ENCODE peak calls at places on chromosomes 3 and 15, in ten cellular contexts. P is HCT116, C is IMR-90, Y is stomach, K is A549, X is HepG2, B is suprapubic skin, A is heart left ventricle, Z is uterus, W is ovary. S is an unnamed sample. For H3K4me1, the result is how much of the 10 kb centered on the place peaks cover.

GRCh38 chr3:112394008-112394616 is 61.2 kb downstream of the CD200 start:
- DNase-seq in P (no peak), C (peak), Y (no peak), K (no peak), X (no peak), B (no peak), A (no peak), Z (peak), W (peak), S (no peak)

GRCh38 chr3:129503387-129504010 is 24.9 kb upstream of the RHO start:
- DNase-seq in P (no peak), C (peak), Y (no peak), K (no peak), X (no peak), B (no peak), A (no peak), Z (no peak), W (no peak), S (no peak)

GRCh38 chr3:108153451-108153981 is 62.7 kb upstream of the CD47 start:
- DNase-seq in P (peak), C (peak), Y (peak), K (no peak), X (peak), B (no peak), A (no peak), Z (no peak), W (no peak), S (no peak)

GRCh38 chr3:13588971-13589370 is 40.0 kb downstream of the FBLN2 start:
- DNase-seq in P (no peak), C (no peak), Y (no peak), K (no peak), X (no peak), B (peak), A (no peak), Z (no peak), W (no peak), S (no peak)

GRCh38 chr15:67761343-67761742 is 64.0 kb upstream of the SKOR1 start:
- DNase-seq in P (no peak), C (no peak), Y (no peak), K (no peak), X (peak), B (no peak), A (no peak), Z (no peak), W (no peak), S (no peak)

GRCh38 chr3:4814302-4814903 is 164.8 kb upstream of the BHLHE40 start:
- DNase-seq in P (no peak), C (no peak), Y (no peak), K (no peak), X (no peak), B (no peak), A (peak), Z (peak), W (no peak), S (no peak)

GRCh38 chr3:12782172-12782815 is 14.2 kb upstream of the CAND2 start:
- DNase-seq in P (no peak), C (peak), Y (peak), K (no peak), X (no peak), B (no peak), A (no peak), Z (no peak), W (no peak), S (no peak)

GRCh38 chr15:98069256-98069655 is 108.8 kb downstream of the ARRDC4 start:
- DNase-seq in P (no peak), C (no peak), Y (no peak), K (no peak), X (no peak), B (no peak), A (no peak), Z (no peak), W (no peak), S (no peak)

GRCh38 chr15:88918738-88919137 is 5.6 kb upstream of the MFGE8 start:
- DNase-seq in P (peak), C (peak), Y (peak), K (no peak), X (no peak), B (peak), A (peak), Z (peak), W (no peak), S (no peak)

GRCh38 chr3:66390013-66390412 is 110.8 kb downstream of the LRIG1 start:
- DNase-seq in P (no peak), C (no peak), Y (no peak), K (no peak), X (no peak), B (no peak), A (no peak), Z (no peak), W (no peak), S (no peak)

GRCh38 chr3:57098418-57099310 is 38.2 kb downstream of the SPATA12 start:
- DNase-seq in P (no peak), C (no peak), Y (no peak), K (no peak), X (no peak), B (no peak), A (no peak), Z (no peak), W (no peak), S (no peak)

GRCh38 chr15:74620636-74621545 is 5.3 kb downstream of the CLK3 start:
- DNase-seq in P (peak), C (peak), Y (peak), K (peak), X (peak), B (no peak), A (peak), Z (no peak), W (peak), S (no peak)

GRCh38 chr3:26932752-26933151 is 310.2 kb downstream of the LRRC3B start:
- DNase-seq in P (no peak), C (no peak), Y (no peak), K (no peak), X (no peak), B (no peak), A (no peak), Z (no peak), W (no peak), S (no peak)

GRCh38 chr3:184461219-184461618 is 81.4 kb downstream of the CHRD start:
- DNase-seq in P (no peak), C (no peak), Y (no peak), K (no peak), X (no peak), B (peak), A (no peak), Z (no peak), W (peak), S (no peak)

GRCh38 chr3:108124337-108125150 is 33.7 kb upstream of the CD47 start:
- DNase-seq in P (no peak), C (no peak), Y (no peak), K (no peak), X (no peak), B (no peak), A (no peak), Z (no peak), W (no peak), S (no peak)

GRCh38 chr15:72161351-72162132 is 36.0 kb downstream of the GRAMD2A start:
- DNase-seq in P (no peak), C (no peak), Y (peak), K (no peak), X (no peak), B (no peak), A (no peak), Z (no peak), W (no peak), S (no peak)

GRCh38 chr3:15097889-15098288 is 1.1 kb downstream of the RBSN start:
- DNase-seq in P (no peak), C (no peak), Y (no peak), K (no peak), X (no peak), B (no peak), A (no peak), Z (no peak), W (no peak), S (no peak)

GRCh38 chr3:47370887-47371697 is 9.7 kb upstream of the PTPN23 start:
- DNase-seq in P (no peak), C (no peak), Y (no peak), K (peak), X (no peak), B (no peak), A (no peak), Z (no peak), W (no peak), S (no peak)

GRCh38 chr3:144380832-144381231 is 409.2 kb downstream of the DIPK2A start:
- DNase-seq in P (no peak), C (no peak), Y (peak), K (no peak), X (no peak), B (no peak), A (no peak), Z (no peak), W (no peak), S (no peak)

GRCh38 chr3:142977399-142977728 is 13.9 kb upstream of the PAQR9 start:
- DNase-seq in P (no peak), C (peak), Y (no peak), K (peak), X (no peak), B (no peak), A (no peak), Z (no peak), W (no peak), S (no peak)

GRCh38 chr3:122493296-122493695 is 21.4 kb downstream of the KPNA1 start:
- DNase-seq in P (no peak), C (peak), Y (no peak), K (no peak), X (no peak), B (no peak), A (no peak), Z (no peak), W (no peak), S (no peak)

GRCh38 chr3:17175187-17175839 is 290.6 kb downstream of the PLCL2 start:
- DNase-seq in P (no peak), C (peak), Y (no peak), K (no peak), X (no peak), B (no peak), A (no peak), Z (no peak), W (no peak), S (no peak)

GRCh38 chr15:65789759-65790158 is 2.3 kb downstream of the DENND4A start:
- DNase-seq in P (no peak), C (no peak), Y (no peak), K (no peak), X (no peak), B (no peak), A (no peak), Z (no peak), W (no peak), S (no peak)

GRCh38 chr15:101499863-101500713 is 10.6 kb upstream of the PCSK6 start:
- DNase-seq in P (no peak), C (no peak), Y (peak), K (no peak), X (no peak), B (no peak), A (peak), Z (no peak), W (no peak), S (no peak)

GRCh38 chr3:19539488-19540395 is 391.4 kb downstream of the KCNH8 start:
- DNase-seq in P (no peak), C (no peak), Y (no peak), K (no peak), X (no peak), B (no peak), A (no peak), Z (no peak), W (no peak), S (no peak)

GRCh38 chr3:43286886-43287301 is 554 bp downstream of the SNRK start:
- DNase-seq in P (no peak), C (no peak), Y (no peak), K (peak), X (no peak), B (no peak), A (no peak), Z (no peak), W (no peak), S (no peak)

GRCh38 chr15:61511089-61511488 is 282.0 kb upstream of the RORA start:
- DNase-seq in P (no peak), C (no peak), Y (no peak), K (no peak), X (no peak), B (no peak), A (no peak), Z (no peak), W (no peak), S (no peak)

GRCh38 chr15:48984021-48984420 is 20.3 kb upstream of the SHC4 start:
- DNase-seq in P (no peak), C (no peak), Y (no peak), K (no peak), X (no peak), B (no peak), A (no peak), Z (no peak), W (no peak), S (no peak)

GRCh38 chr3:107661447-107662108 is 138.8 kb downstream of the BBX start:
- DNase-seq in P (no peak), C (no peak), Y (no peak), K (no peak), X (no peak), B (no peak), A (no peak), Z (no peak), W (no peak), S (no peak)

GRCh38 chr15:68542771-68543544 is 35.8 kb upstream of the CORO2B start:
- DNase-seq in P (no peak), C (peak), Y (no peak), K (peak), X (peak), B (no peak), A (peak), Z (peak), W (no peak), S (no peak)

GRCh38 chr15:72202801-72203506 is 5.4 kb upstream of the GRAMD2A start:
- DNase-seq in P (no peak), C (no peak), Y (no peak), K (no peak), X (no peak), B (no peak), A (no peak), Z (no peak), W (no peak), S (no peak)

GRCh38 chr3:119346076-119346496 is 51.9 kb downstream of the ARHGAP31 start:
- DNase-seq in P (no peak), C (peak), Y (no peak), K (no peak), X (no peak), B (no peak), A (no peak), Z (no peak), W (no peak), S (no peak)
- H3K4me1 ChIP-seq in P (under half), C (under half), Y (under half), K (under half), X (under half), B (under half), A (under half), Z (under half), W (under half), S (under half)

GRCh38 chr3:97882975-97883598 is 61.3 kb downstream of the CRYBG3 start:
- DNase-seq in P (no peak), C (peak), Y (peak), K (no peak), X (no peak), B (no peak), A (no peak), Z (no peak), W (no peak), S (no peak)
- TF ChIP-seq POLR2A in P (no peak), C (no peak), Y (no peak), K (no peak), X (no peak), B (no peak), A (no peak), Z (no peak), W (no peak), S (no peak)

GRCh38 chr15:63176302-63176701 is 13.1 kb upstream of the RAB8B start:
- DNase-seq in P (no peak), C (peak), Y (no peak), K (no peak), X (no peak), B (no peak), A (no peak), Z (no peak), W (no peak), S (no peak)
- H3K4me1 ChIP-seq in P (under half), C (under half), Y (under half), K (under half), X (under half), B (under half), A (under half), Z (under half), W (under half), S (under half)

GRCh38 chr3:134462236-134463059 is 23.3 kb downstream of the ANAPC13 start:
- DNase-seq in P (no peak), C (peak), Y (no peak), K (no peak), X (no peak), B (no peak), A (no peak), Z (no peak), W (no peak), S (no peak)

GRCh38 chr3:134466366-134466765 is 19.4 kb downstream of the ANAPC13 start:
- DNase-seq in P (no peak), C (no peak), Y (no peak), K (no peak), X (no peak), B (no peak), A (no peak), Z (no peak), W (no peak), S (no peak)

GRCh38 chr3:134464693-134465385 is 20.9 kb downstream of the ANAPC13 start:
- DNase-seq in P (no peak), C (no peak), Y (no peak), K (no peak), X (no peak), B (no peak), A (no peak), Z (no peak), W (no peak), S (no peak)

GRCh38 chr3:134460965-134461364 is 24.8 kb downstream of the ANAPC13 start:
- DNase-seq in P (no peak), C (peak), Y (no peak), K (no peak), X (no peak), B (no peak), A (no peak), Z (no peak), W (no peak), S (no peak)

GRCh38 chr3:134463676-134464611 is 21.8 kb downstream of the ANAPC13 start:
- DNase-seq in P (no peak), C (peak), Y (no peak), K (no peak), X (no peak), B (peak), A (peak), Z (peak), W (peak), S (no peak)
- TF ChIP-seq POLR2A in P (no peak), C (peak), Y (no peak), K (no peak), X (no peak), B (no peak), A (no peak), Z (no peak), W (no peak), S (no peak)

GRCh38 chr3:50207359-50208042 is 2.4 kb downstream of the SLC38A3 start:
- DNase-seq in P (no peak), C (no peak), Y (no peak), K (no peak), X (no peak), B (no peak), A (no peak), Z (no peak), W (no peak), S (no peak)
- H3K4me1 ChIP-seq in P (under half), C (under half), Y (under half), K (under half), X (half or more), B (under half), A (under half), Z (under half), W (under half), S (under half)

GRCh38 chr3:52278510-52279069 is at the start of gene WDR82:
- DNase-seq in P (peak), C (peak), Y (peak), K (peak), X (peak), B (peak), A (peak), Z (peak), W (peak), S (peak)
- TF ChIP-seq POLR2A in P (peak), C (peak), Y (no peak), K (peak), X (peak), B (peak), A (no peak), Z (peak), W (peak), S (peak)

S was measured in esophagus squamous epithelium.